ENCODE peak calls at places on chromosomes 4 and X, in six cellular contexts. One of them, this sample, is unnamed.

GRCh38 chrX:11864171-11864570 is 106.1 kb downstream of the MSL3 start:
- ATAC-seq in K562: no peak
- ATAC-seq in HCT116: no peak
- ATAC-seq in IMR-90: no peak
- ATAC-seq in CD8-positive, alpha-beta T cell: no peak
- ATAC-seq in omental fat pad: no peak
- ATAC-seq in this sample: no peak

GRCh38 chr4:144360394-144360793 is 219.9 kb upstream of the GYPA start:
- ATAC-seq in K562: no peak
- ATAC-seq in HCT116: no peak
- ATAC-seq in IMR-90: no peak
- ATAC-seq in CD8-positive, alpha-beta T cell: no peak
- ATAC-seq in omental fat pad: no peak
- ATAC-seq in this sample: no peak

GRCh38 chr4:164572877-164573279 is 181.1 kb upstream of the SMIM31 start:
- ATAC-seq in K562: no peak
- ATAC-seq in HCT116: peak
- ATAC-seq in IMR-90: no peak
- ATAC-seq in CD8-positive, alpha-beta T cell: no peak
- ATAC-seq in omental fat pad: no peak
- ATAC-seq in this sample: peak

GRCh38 chr4:17203767-17204166 is 305.3 kb upstream of the LDB2 start:
- ATAC-seq in K562: no peak
- ATAC-seq in HCT116: no peak
- ATAC-seq in IMR-90: no peak
- ATAC-seq in CD8-positive, alpha-beta T cell: no peak
- ATAC-seq in omental fat pad: no peak
- ATAC-seq in this sample: no peak

GRCh38 chr4:152348670-152349069 is 187.2 kb downstream of the FBXW7 start:
- ATAC-seq in K562: no peak
- ATAC-seq in HCT116: no peak
- ATAC-seq in IMR-90: no peak
- ATAC-seq in CD8-positive, alpha-beta T cell: peak
- ATAC-seq in omental fat pad: no peak
- ATAC-seq in this sample: no peak

GRCh38 chr4:7256989-7257810 is 64.9 kb downstream of the SORCS2 start:
- ATAC-seq in K562: no peak
- ATAC-seq in HCT116: no peak
- ATAC-seq in IMR-90: no peak
- ATAC-seq in CD8-positive, alpha-beta T cell: no peak
- ATAC-seq in omental fat pad: no peak
- ATAC-seq in this sample: no peak

GRCh38 chr4:6824772-6825402 is 42.4 kb downstream of the KIAA0232 start:
- ATAC-seq in K562: no peak
- ATAC-seq in HCT116: no peak
- ATAC-seq in IMR-90: peak
- ATAC-seq in CD8-positive, alpha-beta T cell: no peak
- ATAC-seq in omental fat pad: no peak
- ATAC-seq in this sample: no peak

GRCh38 chr4:13783800-13784411 is 156.4 kb upstream of the BOD1L1 start:
- ATAC-seq in K562: no peak
- ATAC-seq in HCT116: no peak
- ATAC-seq in IMR-90: no peak
- ATAC-seq in CD8-positive, alpha-beta T cell: no peak
- ATAC-seq in omental fat pad: no peak
- ATAC-seq in this sample: no peak

GRCh38 chrX:39730671-39731389 is 366.9 kb downstream of the BCOR start:
- ATAC-seq in K562: peak
- ATAC-seq in HCT116: peak
- ATAC-seq in IMR-90: peak
- ATAC-seq in CD8-positive, alpha-beta T cell: peak
- ATAC-seq in omental fat pad: peak
- ATAC-seq in this sample: peak

GRCh38 chrX:40543661-40544328 is 37.0 kb upstream of the ATP6AP2 start:
- ATAC-seq in K562: peak
- ATAC-seq in HCT116: peak
- ATAC-seq in IMR-90: peak
- ATAC-seq in CD8-positive, alpha-beta T cell: peak
- ATAC-seq in omental fat pad: no peak
- ATAC-seq in this sample: peak

GRCh38 chr4:99208719-99209075 is 10.3 kb downstream of the ADH6 start:
- ATAC-seq in K562: no peak
- ATAC-seq in HCT116: no peak
- ATAC-seq in IMR-90: no peak
- ATAC-seq in CD8-positive, alpha-beta T cell: no peak
- ATAC-seq in omental fat pad: no peak
- ATAC-seq in this sample: no peak

GRCh38 chr4:7650606-7651400 is 216.1 kb upstream of the PSAPL1 start:
- ATAC-seq in K562: peak
- ATAC-seq in HCT116: peak
- ATAC-seq in IMR-90: no peak
- ATAC-seq in CD8-positive, alpha-beta T cell: no peak
- ATAC-seq in omental fat pad: no peak
- ATAC-seq in this sample: peak

GRCh38 chr4:111991797-111992196 is 153.5 kb upstream of the FAM241A start:
- ATAC-seq in K562: no peak
- ATAC-seq in HCT116: peak
- ATAC-seq in IMR-90: peak
- ATAC-seq in CD8-positive, alpha-beta T cell: no peak
- ATAC-seq in omental fat pad: no peak
- ATAC-seq in this sample: peak

GRCh38 chr4:89800527-89801103 is 36.3 kb downstream of the SNCA start:
- ATAC-seq in K562: peak
- ATAC-seq in HCT116: no peak
- ATAC-seq in IMR-90: peak
- ATAC-seq in CD8-positive, alpha-beta T cell: no peak
- ATAC-seq in omental fat pad: no peak
- ATAC-seq in this sample: peak

GRCh38 chr4:41428205-41428940 is 109.6 kb upstream of the LIMCH1 start:
- ATAC-seq in K562: no peak
- ATAC-seq in HCT116: no peak
- ATAC-seq in IMR-90: no peak
- ATAC-seq in CD8-positive, alpha-beta T cell: no peak
- ATAC-seq in omental fat pad: no peak
- ATAC-seq in this sample: no peak

GRCh38 chr4:181970356-181970755 is 272.8 kb upstream of the TENM3 start:
- ATAC-seq in K562: no peak
- ATAC-seq in HCT116: no peak
- ATAC-seq in IMR-90: no peak
- ATAC-seq in CD8-positive, alpha-beta T cell: no peak
- ATAC-seq in omental fat pad: no peak
- ATAC-seq in this sample: no peak

GRCh38 chrX:66408507-66408906 is 230.4 kb downstream of the EDA2R start:
- ATAC-seq in K562: peak
- ATAC-seq in HCT116: no peak
- ATAC-seq in IMR-90: no peak
- ATAC-seq in CD8-positive, alpha-beta T cell: no peak
- ATAC-seq in omental fat pad: no peak
- ATAC-seq in this sample: no peak

GRCh38 chr4:89528525-89529133 is 221.0 kb upstream of the GPRIN3 start:
- ATAC-seq in K562: no peak
- ATAC-seq in HCT116: no peak
- ATAC-seq in IMR-90: no peak
- ATAC-seq in CD8-positive, alpha-beta T cell: peak
- ATAC-seq in omental fat pad: no peak
- ATAC-seq in this sample: no peak

GRCh38 chrX:19836337-19836736 is 51.1 kb downstream of the SH3KBP1 start:
- ATAC-seq in K562: no peak
- ATAC-seq in HCT116: no peak
- ATAC-seq in IMR-90: no peak
- ATAC-seq in CD8-positive, alpha-beta T cell: no peak
- ATAC-seq in omental fat pad: no peak
- ATAC-seq in this sample: no peak

GRCh38 chr4:152064753-152065152 is 303.9 kb upstream of the GATB start:
- ATAC-seq in K562: no peak
- ATAC-seq in HCT116: no peak
- ATAC-seq in IMR-90: no peak
- ATAC-seq in CD8-positive, alpha-beta T cell: no peak
- ATAC-seq in omental fat pad: no peak
- ATAC-seq in this sample: no peak

GRCh38 chrX:133185938-133186337 is 32.2 kb downstream of the TFDP3 start:
- ATAC-seq in K562: no peak
- ATAC-seq in HCT116: peak
- ATAC-seq in IMR-90: no peak
- ATAC-seq in CD8-positive, alpha-beta T cell: no peak
- ATAC-seq in omental fat pad: no peak
- ATAC-seq in this sample: peak

GRCh38 chr4:8383451-8384160 is 56.9 kb downstream of the ACOX3 start:
- ATAC-seq in K562: no peak
- ATAC-seq in HCT116: no peak
- ATAC-seq in IMR-90: no peak
- ATAC-seq in CD8-positive, alpha-beta T cell: no peak
- ATAC-seq in omental fat pad: no peak
- ATAC-seq in this sample: no peak

GRCh38 chr4:122668241-122668640 is 47.4 kb upstream of the IL21 start:
- ATAC-seq in K562: no peak
- ATAC-seq in HCT116: no peak
- ATAC-seq in IMR-90: peak
- ATAC-seq in CD8-positive, alpha-beta T cell: no peak
- ATAC-seq in omental fat pad: no peak
- ATAC-seq in this sample: no peak

GRCh38 chr4:7653510-7654414 is 219.0 kb upstream of the PSAPL1 start:
- ATAC-seq in K562: no peak
- ATAC-seq in HCT116: no peak
- ATAC-seq in IMR-90: no peak
- ATAC-seq in CD8-positive, alpha-beta T cell: no peak
- ATAC-seq in omental fat pad: no peak
- ATAC-seq in this sample: no peak

GRCh38 chr4:76212851-76213414 is 691 bp downstream of the SCARB2 start:
- ATAC-seq in K562: no peak
- ATAC-seq in HCT116: no peak
- ATAC-seq in IMR-90: peak
- ATAC-seq in CD8-positive, alpha-beta T cell: peak
- ATAC-seq in omental fat pad: peak
- ATAC-seq in this sample: no peak

GRCh38 chr4:99763635-99764101 is 53.0 kb upstream of the DAPP1 start:
- ATAC-seq in K562: no peak
- ATAC-seq in HCT116: peak
- ATAC-seq in IMR-90: peak
- ATAC-seq in CD8-positive, alpha-beta T cell: no peak
- ATAC-seq in omental fat pad: peak
- ATAC-seq in this sample: peak

This sample was measured in esophagus mucosa.